ENCODE peak calls at places on chromosomes 6 and 20, in seven cellular contexts. One of them, this sample, is unnamed.

GRCh38 chr6:147986891-147987290 is 355.7 kb upstream of the SASH1 start:
- DNase-seq in breast epithelium: no peak
- DNase-seq in CD8-positive, alpha-beta T cell: no peak
- DNase-seq in nephron progenitor cell: no peak
- DNase-seq in stimulated activated CD4-positive, alpha-beta T cell treated with anti-CD3 and anti-CD28 coated beads, Interleukin-1b, Interleukin-23, amount 100 ng/mL, for 24 hours: no peak
- DNase-seq in C1 segment of cervical spinal cord: no peak
- DNase-seq in pulmonary artery endothelial cell: no peak
- DNase-seq in this sample: no peak

GRCh38 chr6:21827425-21828192 is 234.1 kb downstream of the SOX4 start:
- DNase-seq in breast epithelium: no peak
- DNase-seq in CD8-positive, alpha-beta T cell: no peak
- DNase-seq in nephron progenitor cell: no peak
- DNase-seq in stimulated activated CD4-positive, alpha-beta T cell treated with anti-CD3 and anti-CD28 coated beads, Interleukin-1b, Interleukin-23, amount 100 ng/mL, for 24 hours: no peak
- DNase-seq in C1 segment of cervical spinal cord: no peak
- DNase-seq in pulmonary artery endothelial cell: no peak
- DNase-seq in this sample: no peak

GRCh38 chr6:35441205-35441604 is 10.9 kb upstream of the FANCE start:
- DNase-seq in breast epithelium: no peak
- DNase-seq in CD8-positive, alpha-beta T cell: no peak
- DNase-seq in nephron progenitor cell: no peak
- DNase-seq in stimulated activated CD4-positive, alpha-beta T cell treated with anti-CD3 and anti-CD28 coated beads, Interleukin-1b, Interleukin-23, amount 100 ng/mL, for 24 hours: no peak
- DNase-seq in C1 segment of cervical spinal cord: no peak
- DNase-seq in pulmonary artery endothelial cell: no peak
- DNase-seq in this sample: no peak

GRCh38 chr6:80021591-80021990 is 17.1 kb downstream of the TTK start:
- DNase-seq in breast epithelium: no peak
- DNase-seq in CD8-positive, alpha-beta T cell: no peak
- DNase-seq in nephron progenitor cell: no peak
- DNase-seq in stimulated activated CD4-positive, alpha-beta T cell treated with anti-CD3 and anti-CD28 coated beads, Interleukin-1b, Interleukin-23, amount 100 ng/mL, for 24 hours: no peak
- DNase-seq in C1 segment of cervical spinal cord: no peak
- DNase-seq in pulmonary artery endothelial cell: no peak
- DNase-seq in this sample: no peak

GRCh38 chr6:135935951-135936601 is 84.6 kb downstream of the PDE7B start:
- DNase-seq in breast epithelium: no peak
- DNase-seq in CD8-positive, alpha-beta T cell: no peak
- DNase-seq in nephron progenitor cell: no peak
- DNase-seq in stimulated activated CD4-positive, alpha-beta T cell treated with anti-CD3 and anti-CD28 coated beads, Interleukin-1b, Interleukin-23, amount 100 ng/mL, for 24 hours: no peak
- DNase-seq in C1 segment of cervical spinal cord: no peak
- DNase-seq in pulmonary artery endothelial cell: no peak
- DNase-seq in this sample: no peak

GRCh38 chr6:110939429-110939828 is 19.1 kb upstream of the GTF3C6 start:
- DNase-seq in breast epithelium: no peak
- DNase-seq in CD8-positive, alpha-beta T cell: no peak
- DNase-seq in nephron progenitor cell: no peak
- DNase-seq in stimulated activated CD4-positive, alpha-beta T cell treated with anti-CD3 and anti-CD28 coated beads, Interleukin-1b, Interleukin-23, amount 100 ng/mL, for 24 hours: no peak
- DNase-seq in C1 segment of cervical spinal cord: no peak
- DNase-seq in pulmonary artery endothelial cell: peak
- DNase-seq in this sample: no peak

GRCh38 chr6:169805242-169805838 is 53.9 kb downstream of the ERMARD start:
- DNase-seq in breast epithelium: no peak
- DNase-seq in CD8-positive, alpha-beta T cell: no peak
- DNase-seq in nephron progenitor cell: no peak
- DNase-seq in stimulated activated CD4-positive, alpha-beta T cell treated with anti-CD3 and anti-CD28 coated beads, Interleukin-1b, Interleukin-23, amount 100 ng/mL, for 24 hours: no peak
- DNase-seq in C1 segment of cervical spinal cord: no peak
- DNase-seq in pulmonary artery endothelial cell: no peak
- DNase-seq in this sample: peak

GRCh38 chr6:56961151-56961550 is 6.2 kb downstream of the BEND6 start:
- DNase-seq in breast epithelium: no peak
- DNase-seq in CD8-positive, alpha-beta T cell: no peak
- DNase-seq in nephron progenitor cell: no peak
- DNase-seq in stimulated activated CD4-positive, alpha-beta T cell treated with anti-CD3 and anti-CD28 coated beads, Interleukin-1b, Interleukin-23, amount 100 ng/mL, for 24 hours: no peak
- DNase-seq in C1 segment of cervical spinal cord: no peak
- DNase-seq in pulmonary artery endothelial cell: no peak
- DNase-seq in this sample: no peak

GRCh38 chr6:90343581-90343980 is 46.9 kb upstream of the BACH2 start:
- DNase-seq in breast epithelium: no peak
- DNase-seq in CD8-positive, alpha-beta T cell: no peak
- DNase-seq in nephron progenitor cell: no peak
- DNase-seq in stimulated activated CD4-positive, alpha-beta T cell treated with anti-CD3 and anti-CD28 coated beads, Interleukin-1b, Interleukin-23, amount 100 ng/mL, for 24 hours: no peak
- DNase-seq in C1 segment of cervical spinal cord: no peak
- DNase-seq in pulmonary artery endothelial cell: no peak
- DNase-seq in this sample: no peak

GRCh38 chr6:3162067-3162497 is 4.7 kb upstream of the TUBB2A start:
- DNase-seq in breast epithelium: no peak
- DNase-seq in CD8-positive, alpha-beta T cell: no peak
- DNase-seq in nephron progenitor cell: no peak
- DNase-seq in stimulated activated CD4-positive, alpha-beta T cell treated with anti-CD3 and anti-CD28 coated beads, Interleukin-1b, Interleukin-23, amount 100 ng/mL, for 24 hours: no peak
- DNase-seq in C1 segment of cervical spinal cord: no peak
- DNase-seq in pulmonary artery endothelial cell: no peak
- DNase-seq in this sample: no peak

GRCh38 chr6:40410792-40411191 is 176.4 kb downstream of the LRFN2 start:
- DNase-seq in breast epithelium: no peak
- DNase-seq in CD8-positive, alpha-beta T cell: no peak
- DNase-seq in nephron progenitor cell: no peak
- DNase-seq in stimulated activated CD4-positive, alpha-beta T cell treated with anti-CD3 and anti-CD28 coated beads, Interleukin-1b, Interleukin-23, amount 100 ng/mL, for 24 hours: no peak
- DNase-seq in C1 segment of cervical spinal cord: no peak
- DNase-seq in pulmonary artery endothelial cell: no peak
- DNase-seq in this sample: no peak

GRCh38 chr20:58669287-58670006 is 18.4 kb downstream of the STX16 start:
- DNase-seq in breast epithelium: no peak
- DNase-seq in CD8-positive, alpha-beta T cell: no peak
- DNase-seq in nephron progenitor cell: no peak
- DNase-seq in stimulated activated CD4-positive, alpha-beta T cell treated with anti-CD3 and anti-CD28 coated beads, Interleukin-1b, Interleukin-23, amount 100 ng/mL, for 24 hours: no peak
- DNase-seq in C1 segment of cervical spinal cord: no peak
- DNase-seq in pulmonary artery endothelial cell: no peak
- DNase-seq in this sample: no peak

GRCh38 chr6:1798303-1798964 is 188.7 kb downstream of the FOXC1 start:
- DNase-seq in breast epithelium: no peak
- DNase-seq in CD8-positive, alpha-beta T cell: no peak
- DNase-seq in nephron progenitor cell: no peak
- DNase-seq in stimulated activated CD4-positive, alpha-beta T cell treated with anti-CD3 and anti-CD28 coated beads, Interleukin-1b, Interleukin-23, amount 100 ng/mL, for 24 hours: no peak
- DNase-seq in C1 segment of cervical spinal cord: no peak
- DNase-seq in pulmonary artery endothelial cell: no peak
- DNase-seq in this sample: no peak

GRCh38 chr20:39268566-39268965 is 306.4 kb downstream of the DHX35 start:
- DNase-seq in breast epithelium: no peak
- DNase-seq in CD8-positive, alpha-beta T cell: no peak
- DNase-seq in nephron progenitor cell: no peak
- DNase-seq in stimulated activated CD4-positive, alpha-beta T cell treated with anti-CD3 and anti-CD28 coated beads, Interleukin-1b, Interleukin-23, amount 100 ng/mL, for 24 hours: no peak
- DNase-seq in C1 segment of cervical spinal cord: no peak
- DNase-seq in pulmonary artery endothelial cell: no peak
- DNase-seq in this sample: no peak

GRCh38 chr6:139925894-139926641 is 551.6 kb upstream of the CITED2 start:
- DNase-seq in breast epithelium: no peak
- DNase-seq in CD8-positive, alpha-beta T cell: no peak
- DNase-seq in nephron progenitor cell: peak
- DNase-seq in stimulated activated CD4-positive, alpha-beta T cell treated with anti-CD3 and anti-CD28 coated beads, Interleukin-1b, Interleukin-23, amount 100 ng/mL, for 24 hours: no peak
- DNase-seq in C1 segment of cervical spinal cord: no peak
- DNase-seq in pulmonary artery endothelial cell: no peak
- DNase-seq in this sample: no peak

GRCh38 chr6:73249998-73250397 is 13.0 kb downstream of the KHDC1 start:
- DNase-seq in breast epithelium: no peak
- DNase-seq in CD8-positive, alpha-beta T cell: no peak
- DNase-seq in nephron progenitor cell: no peak
- DNase-seq in stimulated activated CD4-positive, alpha-beta T cell treated with anti-CD3 and anti-CD28 coated beads, Interleukin-1b, Interleukin-23, amount 100 ng/mL, for 24 hours: no peak
- DNase-seq in C1 segment of cervical spinal cord: no peak
- DNase-seq in pulmonary artery endothelial cell: no peak
- DNase-seq in this sample: no peak

GRCh38 chr6:134379086-134379485 is 61.2 kb upstream of the SGK1 start:
- DNase-seq in breast epithelium: peak
- DNase-seq in CD8-positive, alpha-beta T cell: no peak
- DNase-seq in nephron progenitor cell: no peak
- DNase-seq in stimulated activated CD4-positive, alpha-beta T cell treated with anti-CD3 and anti-CD28 coated beads, Interleukin-1b, Interleukin-23, amount 100 ng/mL, for 24 hours: peak
- DNase-seq in C1 segment of cervical spinal cord: no peak
- DNase-seq in pulmonary artery endothelial cell: no peak
- DNase-seq in this sample: no peak

This sample was measured in immature natural killer cell.